ENCODE peak calls at places on chromosomes 5 and 9, in six cellular contexts. N, U, D, B, A and X are unnamed samples.

GRCh38 chr5:65213921-65214525 is 267.7 kb downstream of the ADAMTS6 start:
- DNase-seq in U (no peak), A (no peak), D (no peak), N (no peak), B (peak; percentile 26), X (no peak)

GRCh38 chr5:124841829-124842712 is 95.6 kb upstream of the ZNF608 start:
- DNase-seq in D (no peak), A (no peak), U (no peak), N (peak; percentile 82), B (peak; percentile 25), X (no peak)

GRCh38 chr5:40587284-40587882 is 92.3 kb upstream of the PTGER4 start:
- DNase-seq in N (peak; percentile 93), A (no peak), U (no peak), B (peak; percentile 34), D (no peak), X (no peak)

GRCh38 chr5:107570805-107571531 is 99.8 kb downstream of the EFNA5 start:
- DNase-seq in B (no peak), A (no peak), D (peak; percentile 31), N (peak; percentile 74), U (no peak), X (no peak)

GRCh38 chr5:78627175-78627574 is 21.4 kb downstream of the LHFPL2 start:
- DNase-seq in A (no peak), D (no peak), U (no peak), N (no peak), B (peak; percentile 34), X (no peak)

GRCh38 chr9:17398351-17398750 is 180.5 kb upstream of the SH3GL2 start:
- DNase-seq in B (peak; percentile 7), U (no peak), D (no peak), A (no peak), N (no peak), X (no peak)

GRCh38 chr5:125129151-125129806 is 382.8 kb upstream of the ZNF608 start:
- DNase-seq in B (peak; percentile 23), U (no peak), D (no peak), A (no peak), N (peak; percentile 61), X (no peak)

GRCh38 chr5:121693864-121694263 is 157.8 kb upstream of the FTMT start:
- DNase-seq in B (peak; percentile 9), D (no peak), U (no peak), A (no peak), N (no peak), X (no peak)

GRCh38 chr5:149959406-149960236 is 937 bp upstream of the SLC26A2 start:
- DNase-seq in U (no peak), N (peak; percentile 39), A (peak; percentile 34), B (peak; percentile 73), D (no peak), X (peak; percentile 35)

GRCh38 chr9:95508242-95508967 is 8.4 kb downstream of the PTCH1 start:
- DNase-seq in U (no peak), D (no peak), A (no peak), B (peak; percentile 40), N (no peak), X (no peak)

GRCh38 chr9:6907772-6908381 is 150.1 kb downstream of the KDM4C start:
- DNase-seq in U (no peak), D (no peak), A (peak; percentile 4), B (peak; percentile 21), N (no peak), X (no peak)

GRCh38 chr5:90967851-90968250 is 409.3 kb downstream of the ADGRV1 start:
- DNase-seq in U (no peak), A (no peak), N (no peak), D (no peak), B (no peak), X (no peak)

GRCh38 chr9:89116064-89116817 is 62.4 kb downstream of the SHC3 start:
- DNase-seq in N (no peak), A (peak; percentile 57), D (no peak), B (peak; percentile 81), U (no peak), X (no peak)

GRCh38 chr9:33676746-33677505 is 118.4 kb upstream of the PRSS3 start:
- DNase-seq in A (no peak), N (no peak), D (peak; percentile 25), B (peak; percentile 36), U (peak; percentile 46), X (no peak)

GRCh38 chr9:128215491-128216404 is 12.6 kb downstream of the DNM1 start:
- DNase-seq in N (no peak), U (no peak), A (peak; percentile 57), D (no peak), B (peak; percentile 82), X (no peak)

GRCh38 chr5:57441557-57441956 is 41.1 kb downstream of the ACTBL2 start:
- DNase-seq in D (no peak), U (no peak), N (peak; percentile 77), A (peak; percentile 96), B (peak; percentile 99), X (peak; percentile 99)

GRCh38 chr5:3595102-3595961 is at the start of gene IRX1:
- DNase-seq in D (no peak), N (no peak), A (no peak), B (peak; percentile 74), U (no peak), X (no peak)

GRCh38 chr5:3592298-3592697 is 3.3 kb upstream of the IRX1 start:
- DNase-seq in U (no peak), B (no peak), A (no peak), N (no peak), D (no peak), X (no peak)

GRCh38 chr5:3593771-3594513 is 1.7 kb upstream of the IRX1 start:
- DNase-seq in N (no peak), B (peak; percentile 50), D (no peak), U (no peak), A (no peak), X (no peak)

GRCh38 chr5:3596261-3596825 is 711 bp downstream of the IRX1 start:
- DNase-seq in D (no peak), U (no peak), A (no peak), N (no peak), B (peak; percentile 51), X (no peak)

DNA sequence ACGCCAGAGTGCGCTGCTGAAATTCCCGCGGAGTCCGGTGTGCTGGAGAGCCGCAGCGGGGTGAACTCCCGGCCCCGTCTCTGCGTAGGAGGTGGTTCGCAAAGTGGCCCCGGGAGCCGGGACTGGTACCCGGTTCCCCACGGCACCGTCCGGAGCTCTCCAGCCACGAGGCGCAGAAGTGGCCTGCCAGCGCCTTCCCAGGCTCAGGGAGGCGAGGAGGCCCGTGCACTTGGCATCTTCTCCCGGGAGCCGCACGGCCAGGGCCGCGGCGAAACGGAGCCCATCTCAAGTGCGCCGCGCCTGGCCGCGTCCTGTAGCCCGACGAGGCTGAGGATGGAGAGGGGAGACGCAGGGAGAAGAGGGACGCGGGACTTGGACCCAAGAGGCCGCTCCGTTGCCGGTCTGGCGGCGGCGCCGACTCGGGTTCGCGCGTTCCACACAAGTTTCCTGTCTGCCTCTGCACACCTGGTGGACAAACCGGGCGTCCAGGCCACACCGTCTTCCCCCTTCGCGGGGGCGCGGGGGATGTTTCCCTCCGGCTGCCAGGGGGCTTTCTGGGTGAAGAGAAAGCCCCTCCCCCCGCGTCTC is 1.0 kb upstream of the IRX1 start:
- DNase-seq in U (peak; percentile 48), D (no peak), B (peak; percentile 62), A (no peak), N (no peak), X (no peak)
- H3K4me3 ChIP-seq in U (peak overlapping the region; percentile 40), D (peak overlapping the region; percentile 33), B (no peak overlapping the region), A (no peak overlapping the region), N (no peak overlapping the region), X (no peak overlapping the region)

GRCh38 chr9:124869466-124869985 is 7.6 kb downstream of the ARPC5L start:
- DNase-seq in B (peak; percentile 20), A (no peak), U (no peak), D (peak; percentile 43), N (no peak), X (no peak)

GRCh38 chr9:124871156-124871561 is 9.2 kb downstream of the ARPC5L start:
- DNase-seq in U (no peak), N (no peak), B (no peak), D (no peak), A (no peak), X (no peak)

GRCh38 chr9:124869986-124870560 is 8.1 kb downstream of the ARPC5L start:
- DNase-seq in D (peak; percentile 60), N (no peak), A (no peak), B (peak; percentile 35), U (peak; percentile 68), X (no peak)

GRCh38 chr9:124870723-124871122 is 8.8 kb downstream of the ARPC5L start:
- DNase-seq in D (no peak), U (no peak), N (no peak), A (no peak), B (no peak), X (no peak)

GRCh38 chr9:124868511-124869465 is 6.9 kb downstream of the ARPC5L start:
- DNase-seq in B (peak; percentile 78), D (peak; percentile 90), U (peak; percentile 91), A (no peak), N (peak; percentile 67), X (no peak)
- TF ChIP-seq CTCF in B (peak; percentile 19), D (no peak), U (no peak), A (peak; percentile 26), N (peak; percentile 54), X (peak; percentile 18)

DNA sequence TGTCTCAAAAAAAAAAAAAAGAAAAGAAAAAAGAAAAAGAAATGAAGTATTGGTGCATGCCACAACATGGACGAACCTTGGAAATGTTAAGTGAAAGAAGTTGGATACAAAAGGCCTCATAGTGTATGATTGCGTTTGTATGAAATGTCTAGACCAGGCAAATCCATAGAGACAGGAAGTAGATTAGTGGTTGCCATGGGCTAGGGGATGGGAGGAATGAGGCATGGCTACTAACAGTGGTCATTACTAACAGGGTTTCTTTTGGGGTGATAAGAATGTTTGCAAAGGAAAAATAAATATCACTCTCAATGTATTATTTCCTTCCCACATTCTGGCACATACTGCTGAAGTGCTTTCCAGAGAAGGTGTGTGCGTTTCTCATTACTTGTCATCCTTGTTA is 44.1 kb downstream of the UGCG start:
- DNase-seq in A (no peak), U (no peak), N (no peak), D (no peak), B (peak; percentile 85), X (no peak)
- H3K4me3 ChIP-seq in A (no peak overlapping the region), U (no peak overlapping the region), N (no peak overlapping the region), D (no peak overlapping the region), B (no peak overlapping the region), X (no peak overlapping the region)

GRCh38 chr5:82335807-82336206 is 57.7 kb upstream of the RPS23 start:
- DNase-seq in D (no peak), N (no peak), A (no peak), B (peak; percentile 76), U (no peak), X (no peak)
- TF ChIP-seq CTCF in D (no peak), N (no peak), A (no peak), B (no peak), U (no peak), X (no peak)

GRCh38 chr9:123310551-123311249 is 42.3 kb upstream of the STRBP start:
- DNase-seq in B (no peak), A (no peak), N (no peak), U (no peak), D (no peak), X (no peak)
- H3K4me3 ChIP-seq in B (no peak overlapping the region), A (no peak overlapping the region), N (no peak overlapping the region), U (no peak overlapping the region), D (no peak overlapping the region), X (no peak overlapping the region)

GRCh38 chr5:135891804-135892203 is 3.8 kb downstream of the IL9 start:
- DNase-seq in B (no peak), A (no peak), U (no peak), N (no peak), D (no peak), X (no peak)
- TF ChIP-seq CTCF in B (peak; percentile 19), A (no peak), U (no peak), N (no peak), D (no peak), X (peak; percentile 12)

GRCh38 chr5:36305571-36306326 is 4.0 kb upstream of the RANBP3L start:
- DNase-seq in D (peak; percentile 57), B (peak; percentile 40), N (peak; percentile 52), A (no peak), U (peak; percentile 47), X (no peak)
- H3K4me3 ChIP-seq in D (no peak overlapping the region), B (no peak overlapping the region), N (no peak overlapping the region), A (no peak overlapping the region), U (no peak overlapping the region), X (no peak overlapping the region)